ENCODE peak calls at places on chromosomes 3 and 15, in four cellular contexts. R, E, P and B are unnamed samples.
A peak's percentile ranks its signal among the peaks of the same experiment; 100 is the strongest.

GRCh38 chr3:197392961-197393360 is 94.5 kb upstream of the DLG1 start:
- DNase-seq in R (no peak), E (no peak), P (peak; percentile 54), B (peak; percentile 37)

GRCh38 chr15:72472907-72473669 is 1.0 kb upstream of the ARIH1 start:
- DNase-seq in R (no peak), E (no peak), P (peak; percentile 55), B (peak; percentile 16)

GRCh38 chr15:76861815-76862397 is 43.2 kb downstream of the SCAPER start:
- DNase-seq in R (no peak), E (no peak), P (no peak), B (no peak)

GRCh38 chr15:78149805-78150751 is 916 bp downstream of the IDH3A start:
- DNase-seq in R (peak; percentile 38), E (no peak), P (no peak), B (no peak)

GRCh38 chr15:83733206-83733605 is 79.3 kb downstream of the ADAMTSL3 start:
- DNase-seq in R (peak; percentile 95), E (no peak), P (peak; percentile 35), B (peak; percentile 90)

GRCh38 chr15:70264014-70264492 is 166.3 kb upstream of the TLE3 start:
- DNase-seq in R (no peak), E (no peak), P (peak; percentile 51), B (no peak)

GRCh38 chr15:70625438-70625837 is 137.9 kb downstream of the UACA start:
- DNase-seq in R (no peak), E (no peak), P (no peak), B (no peak)

GRCh38 chr15:71565636-71566160 is 244.7 kb upstream of the NR2E3 start:
- DNase-seq in R (no peak), E (no peak), P (no peak), B (no peak)

GRCh38 chr3:172249039-172249438 is 199.2 kb downstream of the GHSR start:
- DNase-seq in R (no peak), E (no peak), P (peak; percentile 81), B (no peak)

GRCh38 chr3:183918178-183918577 is 33.5 kb upstream of the PARL start:
- DNase-seq in R (no peak), E (no peak), P (no peak), B (no peak)

GRCh38 chr15:83436513-83437158 is 10.5 kb upstream of the SH3GL3 start:
- DNase-seq in R (peak; percentile 83), E (no peak), P (peak; percentile 71), B (no peak)

GRCh38 chr15:89108865-89109660 is 20.8 kb downstream of the ABHD2 start:
- DNase-seq in R (no peak), E (no peak), P (no peak), B (no peak)

GRCh38 chr3:126541628-126542339 is 16.9 kb downstream of the C3orf22 start:
- DNase-seq in R (no peak), E (peak; percentile 1), P (no peak), B (no peak)

GRCh38 chr3:33313331-33313730 is 36.1 kb downstream of the FBXL2 start:
- DNase-seq in R (no peak), E (no peak), P (peak; percentile 13), B (no peak)

GRCh38 chr3:34260991-34261365 is 462.5 kb downstream of the PDCD6IP start:
- DNase-seq in R (no peak), E (no peak), P (no peak), B (peak; percentile 29)

GRCh38 chr3:9194509-9195184 is 54.8 kb downstream of the SRGAP3 start:
- DNase-seq in R (peak; percentile 83), E (peak; percentile 25), P (no peak), B (no peak)

GRCh38 chr3:94184781-94185180 is 121.9 kb downstream of the NSUN3 start:
- DNase-seq in R (peak; percentile 71), E (no peak), P (no peak), B (no peak)

GRCh38 chr3:100261481-100261903 is 700 bp downstream of the TBC1D23 start:
- DNase-seq in R (no peak), E (no peak), P (no peak), B (no peak)

GRCh38 chr15:82662641-82663040 is 15.5 kb upstream of the CPEB1 start:
- DNase-seq in R (no peak), E (no peak), P (no peak), B (no peak)

GRCh38 chr15:94494732-94495131 is 263.4 kb downstream of the MCTP2 start:
- DNase-seq in R (peak; percentile 2), E (no peak), P (no peak), B (no peak)

GRCh38 chr3:38576131-38577088 is 73.1 kb downstream of the SCN5A start:
- DNase-seq in R (no peak), E (peak; percentile 4), P (no peak), B (no peak)

GRCh38 chr15:50463423-50464358 is 39.5 kb downstream of the USP8 start:
- DNase-seq in R (no peak), E (no peak), P (peak; percentile 71), B (no peak)

GRCh38 chr15:70234256-70234965 is 136.7 kb upstream of the TLE3 start:
- DNase-seq in R (no peak), E (no peak), P (peak; percentile 71), B (no peak)

GRCh38 chr3:52108302-52109232 is 45.7 kb downstream of the POC1A start:
- DNase-seq in R (no peak), E (no peak), P (peak; percentile 54), B (no peak)

GRCh38 chr3:71718069-71718468 is 7.1 kb downstream of the EIF4E3 start:
- DNase-seq in R (no peak), E (no peak), P (no peak), B (no peak)

GRCh38 chr3:135057996-135058395 is 262.9 kb downstream of the EPHB1 start:
- DNase-seq in R (no peak), E (no peak), P (no peak), B (no peak)

GRCh38 chr3:48738926-48739616 is 22.1 kb upstream of the IP6K2 start:
- DNase-seq in R (no peak), E (peak; percentile 71), P (no peak), B (no peak)
- H3K4me3 ChIP-seq in R (no peak overlapping the region), E (no peak overlapping the region), P (no peak overlapping the region), B (no peak overlapping the region)

GRCh38 chr15:63600646-63601025 is 3.4 kb downstream of the FBXL22 start:
- DNase-seq in R (peak; percentile 90), E (peak; percentile 91), P (peak; percentile 90), B (no peak)

GRCh38 chr15:63600001-63600645 is 2.9 kb downstream of the FBXL22 start:
- DNase-seq in R (peak; percentile 17), E (no peak), P (no peak), B (no peak)

GRCh38 chr15:63602595-63602994 is 5.4 kb downstream of the FBXL22 start:
- DNase-seq in R (no peak), E (no peak), P (no peak), B (no peak)

GRCh38 chr15:63601026-63601726 is 4.0 kb downstream of the FBXL22 start:
- DNase-seq in R (no peak), E (peak; percentile 55), P (no peak), B (no peak)

DNA sequence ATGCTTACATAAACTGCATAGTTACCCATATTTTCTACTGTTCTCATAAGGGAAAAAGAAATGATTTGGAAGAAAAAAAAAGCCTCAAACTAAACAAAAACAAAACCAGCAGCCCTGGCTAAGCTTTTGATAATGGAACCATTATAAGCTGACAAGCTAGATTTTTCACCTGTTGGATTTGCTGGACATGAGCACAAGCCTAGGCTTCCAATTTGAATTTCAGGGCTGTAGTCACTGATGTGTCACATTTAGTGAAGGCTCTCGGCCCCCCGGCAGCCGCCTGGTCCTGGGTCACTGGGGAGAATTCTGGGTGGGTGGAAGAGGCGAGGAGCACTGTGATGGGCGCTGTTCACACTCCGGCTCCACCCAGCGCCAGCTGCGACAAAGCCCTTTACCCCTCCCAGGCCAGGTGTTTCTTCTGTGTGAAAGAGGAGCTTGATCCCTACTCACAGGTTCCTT is 4.6 kb downstream of the FBXL22 start:
- DNase-seq in R (no peak), E (peak; percentile 73), P (no peak), B (no peak)
- H3K4me3 ChIP-seq in R (peak overlapping the region; percentile 94), E (peak overlapping the region; percentile 82), P (peak overlapping the region; percentile 76), B (peak overlapping the region; percentile 62)

GRCh38 chr3:13477946-13478345 is 2.2 kb upstream of the HDAC11 start:
- DNase-seq in R (no peak), E (no peak), P (no peak), B (no peak)
- H3K4me3 ChIP-seq in R (no peak overlapping the region), E (no peak overlapping the region), P (no peak overlapping the region), B (no peak overlapping the region)

GRCh38 chr3:119104031-119104430 is 41.9 kb upstream of the TEX55 start:
- DNase-seq in R (no peak), E (no peak), P (no peak), B (no peak)
- H3K4me3 ChIP-seq in R (no peak overlapping the region), E (no peak overlapping the region), P (no peak overlapping the region), B (no peak overlapping the region)